ENCODE peak calls at places on chromosome 2, in seven cellular contexts. One of them, this sample, is unnamed.

GRCh38 chr2:237202288-237203030 is 116.8 kb downstream of the COPS8 start:
- DNase-seq in endodermal cell: no peak
- DNase-seq in BE2C: no peak
- DNase-seq in neuronal stem cell: no peak
- DNase-seq in GM23338: no peak
- DNase-seq in stomach: peak; percentile 8
- DNase-seq in fibroblast of lung: no peak
- DNase-seq in this sample: no peak

GRCh38 chr2:146804288-146804687 is 1040.5 kb upstream of the ACVR2A start:
- DNase-seq in endodermal cell: no peak
- DNase-seq in BE2C: no peak
- DNase-seq in neuronal stem cell: no peak
- DNase-seq in GM23338: peak; percentile 45
- DNase-seq in stomach: no peak
- DNase-seq in fibroblast of lung: no peak
- DNase-seq in this sample: no peak

GRCh38 chr2:28633739-28634138 is 117.9 kb upstream of the PPP1CB start:
- DNase-seq in endodermal cell: no peak
- DNase-seq in BE2C: no peak
- DNase-seq in neuronal stem cell: no peak
- DNase-seq in GM23338: no peak
- DNase-seq in stomach: no peak
- DNase-seq in fibroblast of lung: peak; percentile 88
- DNase-seq in this sample: no peak

GRCh38 chr2:119223521-119224390 is at the start of gene STEAP3:
- DNase-seq in endodermal cell: peak; percentile 95
- DNase-seq in BE2C: peak; percentile 80
- DNase-seq in neuronal stem cell: peak; percentile 71
- DNase-seq in GM23338: peak; percentile 86
- DNase-seq in stomach: peak; percentile 93
- DNase-seq in fibroblast of lung: peak; percentile 68
- DNase-seq in this sample: no peak

GRCh38 chr2:122007577-122007976 is 252.1 kb downstream of the TSN start:
- DNase-seq in endodermal cell: peak; percentile 86
- DNase-seq in BE2C: no peak
- DNase-seq in neuronal stem cell: no peak
- DNase-seq in GM23338: no peak
- DNase-seq in stomach: no peak
- DNase-seq in fibroblast of lung: no peak
- DNase-seq in this sample: no peak

GRCh38 chr2:119897996-119898395 is 114.9 kb upstream of the EPB41L5 start:
- DNase-seq in endodermal cell: no peak
- DNase-seq in BE2C: no peak
- DNase-seq in neuronal stem cell: no peak
- DNase-seq in GM23338: no peak
- DNase-seq in stomach: no peak
- DNase-seq in fibroblast of lung: peak; percentile 5
- DNase-seq in this sample: no peak

GRCh38 chr2:152710713-152711112 is 6.5 kb downstream of the PRPF40A start:
- DNase-seq in endodermal cell: no peak
- DNase-seq in BE2C: no peak
- DNase-seq in neuronal stem cell: no peak
- DNase-seq in GM23338: no peak
- DNase-seq in stomach: no peak
- DNase-seq in fibroblast of lung: peak; percentile 81
- DNase-seq in this sample: no peak

GRCh38 chr2:232190796-232191195 is 187.8 kb upstream of the ALPP start:
- DNase-seq in endodermal cell: no peak
- DNase-seq in BE2C: no peak
- DNase-seq in neuronal stem cell: no peak
- DNase-seq in GM23338: no peak
- DNase-seq in stomach: no peak
- DNase-seq in fibroblast of lung: no peak
- DNase-seq in this sample: no peak

GRCh38 chr2:165373322-165374025 is 96.0 kb upstream of the CSRNP3 start:
- DNase-seq in endodermal cell: no peak
- DNase-seq in BE2C: no peak
- DNase-seq in neuronal stem cell: no peak
- DNase-seq in GM23338: no peak
- DNase-seq in stomach: no peak
- DNase-seq in fibroblast of lung: no peak
- DNase-seq in this sample: no peak

GRCh38 chr2:45585267-45585861 is 25.7 kb downstream of the SRBD1 start:
- DNase-seq in endodermal cell: no peak
- DNase-seq in BE2C: peak; percentile 27
- DNase-seq in neuronal stem cell: no peak
- DNase-seq in GM23338: peak; percentile 48
- DNase-seq in stomach: no peak
- DNase-seq in fibroblast of lung: peak; percentile 37
- DNase-seq in this sample: no peak

GRCh38 chr2:197599285-197599965 is 76.0 kb downstream of the RFTN2 start:
- DNase-seq in endodermal cell: peak; percentile 70
- DNase-seq in BE2C: peak; percentile 33
- DNase-seq in neuronal stem cell: no peak
- DNase-seq in GM23338: peak; percentile 82
- DNase-seq in stomach: no peak
- DNase-seq in fibroblast of lung: peak; percentile 16
- DNase-seq in this sample: peak; percentile 47

GRCh38 chr2:127124426-127124825 is 17.5 kb upstream of the BIN1 start:
- DNase-seq in endodermal cell: no peak
- DNase-seq in BE2C: no peak
- DNase-seq in neuronal stem cell: no peak
- DNase-seq in GM23338: no peak
- DNase-seq in stomach: no peak
- DNase-seq in fibroblast of lung: no peak
- DNase-seq in this sample: no peak

GRCh38 chr2:232604535-232604934 is 28.9 kb upstream of the EFHD1 start:
- DNase-seq in endodermal cell: no peak
- DNase-seq in BE2C: no peak
- DNase-seq in neuronal stem cell: no peak
- DNase-seq in GM23338: no peak
- DNase-seq in stomach: no peak
- DNase-seq in fibroblast of lung: no peak
- DNase-seq in this sample: no peak

GRCh38 chr2:215615067-215615828 is 179.4 kb upstream of the FN1 start:
- DNase-seq in endodermal cell: no peak
- DNase-seq in BE2C: no peak
- DNase-seq in neuronal stem cell: no peak
- DNase-seq in GM23338: no peak
- DNase-seq in stomach: no peak
- DNase-seq in fibroblast of lung: no peak
- DNase-seq in this sample: no peak

GRCh38 chr2:6325616-6326015 is 540.1 kb downstream of the CMPK2 start:
- DNase-seq in endodermal cell: peak; percentile 71
- DNase-seq in BE2C: no peak
- DNase-seq in neuronal stem cell: peak; percentile 33
- DNase-seq in GM23338: peak; percentile 1
- DNase-seq in stomach: no peak
- DNase-seq in fibroblast of lung: no peak
- DNase-seq in this sample: no peak

GRCh38 chr2:18630541-18630940 is 41.2 kb upstream of the NT5C1B start:
- DNase-seq in endodermal cell: no peak
- DNase-seq in BE2C: no peak
- DNase-seq in neuronal stem cell: no peak
- DNase-seq in GM23338: no peak
- DNase-seq in stomach: no peak
- DNase-seq in fibroblast of lung: peak; percentile 32
- DNase-seq in this sample: no peak

GRCh38 chr2:112175958-112176573 is 37.9 kb downstream of the FBLN7 start:
- DNase-seq in endodermal cell: no peak
- DNase-seq in BE2C: no peak
- DNase-seq in neuronal stem cell: no peak
- DNase-seq in GM23338: no peak
- DNase-seq in stomach: no peak
- DNase-seq in fibroblast of lung: no peak
- DNase-seq in this sample: no peak

GRCh38 chr2:112174383-112174782 is 36.2 kb downstream of the FBLN7 start:
- DNase-seq in endodermal cell: no peak
- DNase-seq in BE2C: no peak
- DNase-seq in neuronal stem cell: no peak
- DNase-seq in GM23338: no peak
- DNase-seq in stomach: no peak
- DNase-seq in fibroblast of lung: no peak
- DNase-seq in this sample: no peak

GRCh38 chr2:112170495-112170894 is 32.3 kb downstream of the FBLN7 start:
- DNase-seq in endodermal cell: no peak
- DNase-seq in BE2C: no peak
- DNase-seq in neuronal stem cell: no peak
- DNase-seq in GM23338: no peak
- DNase-seq in stomach: no peak
- DNase-seq in fibroblast of lung: no peak
- DNase-seq in this sample: no peak

GRCh38 chr2:112175333-112175732 is 37.1 kb downstream of the FBLN7 start:
- DNase-seq in endodermal cell: no peak
- DNase-seq in BE2C: no peak
- DNase-seq in neuronal stem cell: no peak
- DNase-seq in GM23338: no peak
- DNase-seq in stomach: no peak
- DNase-seq in fibroblast of lung: no peak
- DNase-seq in this sample: no peak

DNA sequence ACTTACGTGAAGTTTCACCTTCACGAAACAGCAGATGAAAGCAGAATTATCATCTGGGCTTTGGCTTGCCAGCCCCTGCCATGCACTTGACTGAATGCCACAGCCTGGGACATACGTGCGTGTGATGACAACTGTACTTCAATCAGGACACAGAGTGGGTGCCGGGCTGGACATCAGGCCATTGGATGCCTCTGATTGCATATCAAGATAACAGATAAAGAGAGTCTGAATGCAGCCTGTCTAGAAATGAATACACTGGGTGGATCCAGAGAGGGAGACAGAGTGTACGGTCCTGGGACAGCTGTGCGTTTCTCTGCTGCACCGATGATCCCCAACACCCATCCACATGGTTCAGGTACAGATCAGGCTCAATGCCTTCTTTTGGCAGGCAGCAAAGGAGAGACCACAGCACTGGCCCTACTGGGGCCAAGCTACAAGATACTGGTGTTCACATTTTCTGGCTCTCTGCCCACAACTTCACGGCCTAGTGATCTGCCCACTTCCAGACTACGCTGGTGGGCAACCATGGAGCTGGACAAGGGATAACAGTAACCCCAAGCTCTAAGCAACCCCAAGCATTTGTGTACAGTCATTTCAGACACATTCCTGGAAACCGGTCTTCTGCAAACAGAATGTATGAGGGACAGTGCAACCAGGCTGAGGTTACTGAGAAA is 35.6 kb downstream of the FBLN7 start:
- DNase-seq in endodermal cell: no peak
- DNase-seq in BE2C: peak; percentile 47
- DNase-seq in neuronal stem cell: no peak
- DNase-seq in GM23338: no peak
- DNase-seq in stomach: no peak
- DNase-seq in fibroblast of lung: no peak
- DNase-seq in this sample: peak; percentile 8
- H3K4me1 ChIP-seq in endodermal cell: no peaks in the 10 kb centered on the region
- H3K4me1 ChIP-seq in BE2C: no peaks in the 10 kb centered on the region
- H3K4me1 ChIP-seq in neuronal stem cell: no peaks in the 10 kb centered on the region
- H3K4me1 ChIP-seq in GM23338: no peaks in the 10 kb centered on the region
- H3K4me1 ChIP-seq in stomach: no peaks in the 10 kb centered on the region
- H3K4me1 ChIP-seq in fibroblast of lung: no peaks in the 10 kb centered on the region
- H3K4me1 ChIP-seq in this sample: peaks cover 9% of the 10 kb centered on the region

DNA sequence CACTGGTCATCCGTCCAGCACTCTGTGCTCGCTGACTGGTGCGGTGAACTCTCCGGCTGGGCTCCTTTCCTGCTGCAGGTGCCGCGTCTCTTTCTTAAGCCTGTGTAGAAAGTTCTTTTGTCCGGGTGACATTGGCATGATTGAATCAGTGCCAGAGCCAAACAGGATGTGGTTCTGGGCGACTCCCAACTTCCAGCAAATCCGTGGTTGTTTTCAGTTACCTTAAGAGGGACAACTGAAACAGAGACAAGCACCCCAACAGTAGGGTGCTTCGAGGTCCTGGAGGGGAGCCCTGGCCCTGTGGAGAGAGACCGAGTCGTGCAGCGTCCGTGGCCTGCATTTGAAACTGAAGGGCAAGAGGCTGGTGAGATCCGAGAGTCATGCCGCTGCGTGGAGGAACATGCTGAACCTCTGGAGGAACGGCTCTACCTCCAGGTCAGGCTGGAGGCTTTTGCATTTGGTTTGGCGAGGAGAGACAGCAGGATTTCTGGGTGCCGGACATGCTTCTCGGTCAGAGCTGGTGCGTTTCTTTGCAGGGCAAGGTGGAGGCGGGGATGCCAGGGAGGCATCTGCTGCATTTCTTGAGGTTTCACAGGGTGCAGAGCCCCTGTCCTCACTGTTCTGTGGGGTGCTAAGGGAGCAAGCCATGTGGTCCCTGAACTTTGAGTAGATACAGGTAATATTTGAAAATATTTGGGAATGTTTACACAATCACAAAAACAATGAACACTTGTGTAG is 26.8 kb downstream of the SH3BP4 start:
- DNase-seq in endodermal cell: no peak
- DNase-seq in BE2C: no peak
- DNase-seq in neuronal stem cell: no peak
- DNase-seq in GM23338: no peak
- DNase-seq in stomach: peak; percentile 83
- DNase-seq in fibroblast of lung: peak; percentile 77
- DNase-seq in this sample: no peak
- H3K4me3 ChIP-seq in endodermal cell: no peak overlapping the region
- H3K4me3 ChIP-seq in BE2C: no peak overlapping the region
- H3K4me3 ChIP-seq in neuronal stem cell: no peak overlapping the region
- H3K4me3 ChIP-seq in GM23338: no peak overlapping the region
- H3K4me3 ChIP-seq in stomach: no peak overlapping the region
- H3K4me3 ChIP-seq in fibroblast of lung: no peak overlapping the region
- H3K4me3 ChIP-seq in this sample: no peak overlapping the region

GRCh38 chr2:10654069-10654468 is 35.7 kb downstream of the NOL10 start:
- DNase-seq in endodermal cell: no peak
- DNase-seq in BE2C: no peak
- DNase-seq in neuronal stem cell: no peak
- DNase-seq in GM23338: no peak
- DNase-seq in stomach: no peak
- DNase-seq in fibroblast of lung: peak; percentile 78
- DNase-seq in this sample: no peak
- H3K36me3 ChIP-seq in endodermal cell: peaks cover 76% of the 10 kb centered on the region
- H3K36me3 ChIP-seq in BE2C: peaks cover 75% of the 10 kb centered on the region
- H3K36me3 ChIP-seq in neuronal stem cell: peaks cover 93% of the 10 kb centered on the region
- H3K36me3 ChIP-seq in GM23338: peaks cover 42% of the 10 kb centered on the region
- H3K36me3 ChIP-seq in stomach: peaks cover 90% of the 10 kb centered on the region
- H3K36me3 ChIP-seq in fibroblast of lung: peaks cover 5% of the 10 kb centered on the region
- H3K36me3 ChIP-seq in this sample: peaks cover 12% of the 10 kb centered on the region

DNA sequence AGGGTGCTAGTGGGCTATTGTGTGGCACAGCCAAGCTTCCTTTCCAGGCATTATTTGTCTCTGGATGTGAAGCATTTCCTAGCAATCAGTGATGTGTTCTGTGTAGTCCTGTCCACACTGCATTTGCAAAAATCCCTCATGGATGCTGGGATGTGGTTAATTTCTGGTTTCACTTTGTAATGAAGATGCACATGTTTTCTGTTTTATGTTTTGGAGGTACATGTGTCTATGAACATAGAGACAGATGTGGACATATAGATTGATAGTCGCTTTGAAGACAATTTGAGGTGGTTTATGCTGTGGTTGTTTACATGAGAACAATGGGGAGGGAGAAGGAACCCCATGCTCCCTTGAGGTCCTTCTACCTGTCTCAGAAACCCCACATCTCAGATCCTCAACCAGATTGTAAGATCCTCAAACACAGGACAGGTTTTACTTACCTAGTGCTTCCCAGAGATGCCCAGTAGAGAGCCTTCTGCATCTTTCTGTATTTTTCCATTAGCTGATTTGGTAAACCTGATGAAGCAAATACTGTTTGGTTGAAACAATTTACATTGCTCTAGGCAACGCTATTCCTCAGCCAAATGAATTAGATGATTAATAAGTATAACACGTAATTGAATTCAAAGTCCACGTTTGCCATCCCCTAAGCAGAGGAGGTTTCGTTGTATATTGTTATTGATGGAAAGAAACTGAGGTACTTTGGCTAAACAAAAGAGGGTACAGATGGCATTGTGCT is 204.4 kb downstream of the SPP2 start:
- DNase-seq in endodermal cell: no peak
- DNase-seq in BE2C: no peak
- DNase-seq in neuronal stem cell: no peak
- DNase-seq in GM23338: no peak
- DNase-seq in stomach: no peak
- DNase-seq in fibroblast of lung: peak; percentile 78
- DNase-seq in this sample: no peak
- H3K4me1 ChIP-seq in endodermal cell: peaks cover 3% of the 10 kb centered on the region
- H3K4me1 ChIP-seq in BE2C: peaks cover 6% of the 10 kb centered on the region
- H3K4me1 ChIP-seq in neuronal stem cell: peaks cover under 1% of the 10 kb centered on the region
- H3K4me1 ChIP-seq in GM23338: no peaks in the 10 kb centered on the region
- H3K4me1 ChIP-seq in stomach: no peaks in the 10 kb centered on the region
- H3K4me1 ChIP-seq in fibroblast of lung: peaks cover 20% of the 10 kb centered on the region
- H3K4me1 ChIP-seq in this sample: no peaks in the 10 kb centered on the region

This sample was measured in naive thymus-derived CD4-positive, alpha-beta T cell.